ENCODE peak calls at places on chromosomes 5 and 9, in six cellular contexts. One of them, this sample, is unnamed.
A peak's percentile ranks its signal among the peaks of the same experiment; 100 is the strongest.

GRCh38 chr5:181167814-181168488 is 20.6 kb downstream of the OR2V2 start:
- DNase-seq in uterus: no peak
- DNase-seq in stomach: no peak
- DNase-seq in colonic mucosa: peak; percentile 44
- DNase-seq in heart right ventricle: no peak
- DNase-seq in thoracic aorta: no peak
- DNase-seq in this sample: no peak

GRCh38 chr9:101398930-101399640 is 434 bp downstream of the ZNF189 start:
- DNase-seq in thoracic aorta: peak; percentile 5
- DNase-seq in stomach: peak; percentile 31
- DNase-seq in uterus: peak; percentile 28
- DNase-seq in heart right ventricle: peak; percentile 16
- DNase-seq in colonic mucosa: peak; percentile 26
- DNase-seq in this sample: no peak

GRCh38 chr5:44002381-44002901 is 386.8 kb downstream of the FGF10 start:
- DNase-seq in heart right ventricle: no peak
- DNase-seq in thoracic aorta: no peak
- DNase-seq in colonic mucosa: no peak
- DNase-seq in uterus: no peak
- DNase-seq in stomach: peak; percentile 74
- DNase-seq in this sample: no peak

GRCh38 chr5:111680737-111681413 is 76.1 kb downstream of the NREP start:
- DNase-seq in thoracic aorta: peak; percentile 32
- DNase-seq in heart right ventricle: peak; percentile 88
- DNase-seq in stomach: peak; percentile 74
- DNase-seq in colonic mucosa: peak; percentile 78
- DNase-seq in uterus: peak; percentile 78
- DNase-seq in this sample: peak; percentile 89

GRCh38 chr5:142621227-142621626 is 64.7 kb downstream of the FGF1 start:
- DNase-seq in uterus: no peak
- DNase-seq in stomach: no peak
- DNase-seq in thoracic aorta: no peak
- DNase-seq in heart right ventricle: no peak
- DNase-seq in colonic mucosa: no peak
- DNase-seq in this sample: peak; percentile 68

GRCh38 chr5:177294632-177295031 is 8.9 kb downstream of the RAB24 start:
- DNase-seq in colonic mucosa: no peak
- DNase-seq in heart right ventricle: no peak
- DNase-seq in thoracic aorta: no peak
- DNase-seq in uterus: no peak
- DNase-seq in stomach: no peak
- DNase-seq in this sample: no peak

GRCh38 chr5:148910216-148910615 is 83.8 kb downstream of the ADRB2 start:
- DNase-seq in colonic mucosa: no peak
- DNase-seq in stomach: no peak
- DNase-seq in heart right ventricle: no peak
- DNase-seq in thoracic aorta: no peak
- DNase-seq in uterus: no peak
- DNase-seq in this sample: no peak

GRCh38 chr9:107425110-107426025 is 64.2 kb downstream of the KLF4 start:
- DNase-seq in thoracic aorta: peak; percentile 57
- DNase-seq in uterus: peak; percentile 78
- DNase-seq in heart right ventricle: peak; percentile 76
- DNase-seq in stomach: peak; percentile 87
- DNase-seq in colonic mucosa: peak; percentile 75
- DNase-seq in this sample: no peak

GRCh38 chr9:106218854-106219253 is 524.5 kb downstream of the TMEM38B start:
- DNase-seq in thoracic aorta: no peak
- DNase-seq in colonic mucosa: no peak
- DNase-seq in heart right ventricle: no peak
- DNase-seq in stomach: no peak
- DNase-seq in uterus: no peak
- DNase-seq in this sample: no peak

GRCh38 chr9:137672907-137673791 is 54.3 kb downstream of the EHMT1 start:
- DNase-seq in heart right ventricle: peak; percentile 51
- DNase-seq in thoracic aorta: no peak
- DNase-seq in uterus: peak; percentile 52
- DNase-seq in stomach: peak; percentile 53
- DNase-seq in colonic mucosa: peak; percentile 47
- DNase-seq in this sample: peak; percentile 32

GRCh38 chr9:8845376-8845775 is 1045.8 kb upstream of the DMAC1 start:
- DNase-seq in colonic mucosa: no peak
- DNase-seq in heart right ventricle: peak; percentile 47
- DNase-seq in stomach: no peak
- DNase-seq in thoracic aorta: no peak
- DNase-seq in uterus: no peak
- DNase-seq in this sample: no peak

GRCh38 chr9:107683566-107683965 is 194.0 kb upstream of the KLF4 start:
- DNase-seq in heart right ventricle: peak; percentile 30
- DNase-seq in stomach: no peak
- DNase-seq in uterus: no peak
- DNase-seq in thoracic aorta: no peak
- DNase-seq in colonic mucosa: peak; percentile 60
- DNase-seq in this sample: no peak

GRCh38 chr9:120486347-120486746 is 93.6 kb downstream of the CDK5RAP2 start:
- DNase-seq in colonic mucosa: no peak
- DNase-seq in uterus: no peak
- DNase-seq in heart right ventricle: no peak
- DNase-seq in stomach: peak; percentile 54
- DNase-seq in thoracic aorta: no peak
- DNase-seq in this sample: no peak

GRCh38 chr5:143641549-143641955 is 170.4 kb upstream of the HMHB1 start:
- DNase-seq in colonic mucosa: no peak
- DNase-seq in heart right ventricle: no peak
- DNase-seq in stomach: no peak
- DNase-seq in uterus: no peak
- DNase-seq in thoracic aorta: no peak
- DNase-seq in this sample: peak; percentile 53

GRCh38 chr5:159330131-159330530 is at the start of gene IL12B:
- DNase-seq in heart right ventricle: no peak
- DNase-seq in thoracic aorta: no peak
- DNase-seq in uterus: no peak
- DNase-seq in colonic mucosa: no peak
- DNase-seq in stomach: no peak
- DNase-seq in this sample: no peak

GRCh38 chr5:157597277-157597676 is 21.7 kb upstream of the ADAM19 start:
- DNase-seq in stomach: no peak
- DNase-seq in thoracic aorta: no peak
- DNase-seq in heart right ventricle: no peak
- DNase-seq in uterus: no peak
- DNase-seq in colonic mucosa: no peak
- DNase-seq in this sample: no peak

GRCh38 chr9:26131891-26132290 is 453.6 kb upstream of the TUSC1 start:
- DNase-seq in uterus: no peak
- DNase-seq in thoracic aorta: no peak
- DNase-seq in stomach: no peak
- DNase-seq in heart right ventricle: no peak
- DNase-seq in colonic mucosa: no peak
- DNase-seq in this sample: no peak

GRCh38 chr9:132579427-132579798 is 3.0 kb upstream of the BARHL1 start:
- DNase-seq in stomach: no peak
- DNase-seq in uterus: no peak
- DNase-seq in colonic mucosa: no peak
- DNase-seq in heart right ventricle: no peak
- DNase-seq in thoracic aorta: no peak
- DNase-seq in this sample: no peak

GRCh38 chr5:1737790-1738405 is 61.7 kb downstream of the MRPL36 start:
- DNase-seq in heart right ventricle: no peak
- DNase-seq in thoracic aorta: no peak
- DNase-seq in stomach: peak; percentile 25
- DNase-seq in uterus: no peak
- DNase-seq in colonic mucosa: no peak
- DNase-seq in this sample: no peak

GRCh38 chr5:35851282-35851681 is 5.4 kb upstream of the IL7R start:
- DNase-seq in colonic mucosa: no peak
- DNase-seq in heart right ventricle: no peak
- DNase-seq in thoracic aorta: no peak
- DNase-seq in stomach: no peak
- DNase-seq in uterus: no peak
- DNase-seq in this sample: no peak

GRCh38 chr5:55416306-55416705 is 108.5 kb downstream of the MTREX start:
- DNase-seq in colonic mucosa: no peak
- DNase-seq in uterus: no peak
- DNase-seq in heart right ventricle: no peak
- DNase-seq in thoracic aorta: no peak
- DNase-seq in stomach: no peak
- DNase-seq in this sample: no peak

GRCh38 chr9:26437056-26437711 is 455.4 kb downstream of the CAAP1 start:
- DNase-seq in thoracic aorta: no peak
- DNase-seq in colonic mucosa: no peak
- DNase-seq in heart right ventricle: no peak
- DNase-seq in stomach: no peak
- DNase-seq in uterus: no peak
- DNase-seq in this sample: no peak

GRCh38 chr5:10352404-10353240 is 873 bp upstream of the MARCHF6 start:
- DNase-seq in heart right ventricle: no peak
- DNase-seq in uterus: no peak
- DNase-seq in colonic mucosa: peak; percentile 53
- DNase-seq in thoracic aorta: no peak
- DNase-seq in stomach: no peak
- DNase-seq in this sample: no peak

GRCh38 chr9:113957778-113958430 is 81.8 kb downstream of the ZNF618 start:
- DNase-seq in uterus: no peak
- DNase-seq in thoracic aorta: no peak
- DNase-seq in stomach: no peak
- DNase-seq in heart right ventricle: no peak
- DNase-seq in colonic mucosa: peak; percentile 73
- DNase-seq in this sample: peak; percentile 60

GRCh38 chr5:6806668-6807067 is 93.4 kb downstream of the TENT4A start:
- DNase-seq in colonic mucosa: no peak
- DNase-seq in uterus: no peak
- DNase-seq in stomach: no peak
- DNase-seq in heart right ventricle: no peak
- DNase-seq in thoracic aorta: no peak
- DNase-seq in this sample: no peak

GRCh38 chr5:93145767-93146166 is 435.3 kb downstream of the NR2F1-AS1 start:
- DNase-seq in stomach: no peak
- DNase-seq in uterus: no peak
- DNase-seq in thoracic aorta: no peak
- DNase-seq in colonic mucosa: no peak
- DNase-seq in heart right ventricle: no peak
- DNase-seq in this sample: no peak

GRCh38 chr5:95238560-95239325 is 46.2 kb downstream of the MCTP1 start:
- DNase-seq in heart right ventricle: no peak
- DNase-seq in thoracic aorta: no peak
- DNase-seq in colonic mucosa: no peak
- DNase-seq in uterus: no peak
- DNase-seq in stomach: no peak
- DNase-seq in this sample: no peak

GRCh38 chr5:138905541-138905940 is 30.4 kb upstream of the LRRTM2 start:
- DNase-seq in colonic mucosa: no peak
- DNase-seq in thoracic aorta: no peak
- DNase-seq in stomach: no peak
- DNase-seq in heart right ventricle: no peak
- DNase-seq in uterus: no peak
- DNase-seq in this sample: peak; percentile 41

GRCh38 chr5:68683632-68684035 is 410.2 kb upstream of the SLC30A5 start:
- DNase-seq in colonic mucosa: no peak
- DNase-seq in uterus: peak; percentile 58
- DNase-seq in stomach: no peak
- DNase-seq in heart right ventricle: peak; percentile 20
- DNase-seq in thoracic aorta: no peak
- DNase-seq in this sample: peak; percentile 86

GRCh38 chr9:98418578-98419259 is 163.3 kb upstream of the TBC1D2 start:
- DNase-seq in colonic mucosa: no peak
- DNase-seq in thoracic aorta: no peak
- DNase-seq in uterus: no peak
- DNase-seq in heart right ventricle: no peak
- DNase-seq in stomach: no peak
- DNase-seq in this sample: no peak
- H3K4me3 ChIP-seq in colonic mucosa: no peak overlapping the region
- H3K4me3 ChIP-seq in thoracic aorta: no peak overlapping the region
- H3K4me3 ChIP-seq in uterus: no peak overlapping the region
- H3K4me3 ChIP-seq in heart right ventricle: no peak overlapping the region
- H3K4me3 ChIP-seq in stomach: no peak overlapping the region
- H3K4me3 ChIP-seq in this sample: no peak overlapping the region

GRCh38 chr5:114355086-114355830 is 6.6 kb upstream of the KCNN2 start:
- DNase-seq in colonic mucosa: no peak
- DNase-seq in uterus: no peak
- DNase-seq in heart right ventricle: no peak
- DNase-seq in stomach: no peak
- DNase-seq in thoracic aorta: no peak
- DNase-seq in this sample: no peak

GRCh38 chr5:114361724-114362196 is at the start of gene KCNN2:
- DNase-seq in colonic mucosa: peak; percentile 86
- DNase-seq in heart right ventricle: peak; percentile 92
- DNase-seq in thoracic aorta: no peak
- DNase-seq in stomach: peak; percentile 74
- DNase-seq in uterus: peak; percentile 85
- DNase-seq in this sample: peak; percentile 53

GRCh38 chr5:114360816-114361723 is 800 bp upstream of the KCNN2 start:
- DNase-seq in stomach: no peak
- DNase-seq in colonic mucosa: peak; percentile 26
- DNase-seq in heart right ventricle: peak; percentile 27
- DNase-seq in uterus: peak; percentile 20
- DNase-seq in thoracic aorta: no peak
- DNase-seq in this sample: no peak

GRCh38 chr5:114360362-114360761 is 1.5 kb upstream of the KCNN2 start:
- DNase-seq in thoracic aorta: no peak
- DNase-seq in uterus: no peak
- DNase-seq in colonic mucosa: no peak
- DNase-seq in stomach: no peak
- DNase-seq in heart right ventricle: no peak
- DNase-seq in this sample: no peak

DNA sequence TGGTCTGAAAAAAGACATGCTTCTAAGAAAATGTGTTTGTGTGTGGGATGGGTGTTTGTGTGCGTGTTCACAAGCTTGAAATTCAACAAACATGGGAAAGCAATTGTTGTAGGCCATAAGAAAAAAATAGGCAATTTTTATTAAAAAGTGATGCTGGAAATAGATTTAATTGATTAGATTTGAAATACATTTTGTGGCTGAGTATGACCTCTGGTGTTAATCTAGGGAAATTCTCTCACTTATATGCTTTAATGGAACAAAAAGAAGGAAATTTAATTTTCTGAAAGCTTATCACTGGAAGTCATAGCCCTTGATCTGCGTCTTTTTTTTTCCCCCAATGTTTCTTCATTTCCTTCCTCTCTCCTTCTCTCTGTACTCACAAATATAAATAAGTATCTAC is 3.5 kb upstream of the KCNN2 start:
- DNase-seq in uterus: no peak
- DNase-seq in heart right ventricle: no peak
- DNase-seq in thoracic aorta: no peak
- DNase-seq in stomach: no peak
- DNase-seq in colonic mucosa: no peak
- DNase-seq in this sample: no peak
- TF ChIP-seq CTCF in uterus: no peak
- TF ChIP-seq CTCF in heart right ventricle: no peak
- TF ChIP-seq CTCF in thoracic aorta: no peak
- TF ChIP-seq CTCF in stomach: no peak
- TF ChIP-seq CTCF in colonic mucosa: no peak
- TF ChIP-seq CTCF in this sample: peak; percentile 32

GRCh38 chr5:88678780-88679491 is 204.0 kb downstream of the MEF2C start:
- DNase-seq in uterus: no peak
- DNase-seq in thoracic aorta: no peak
- DNase-seq in heart right ventricle: no peak
- DNase-seq in colonic mucosa: no peak
- DNase-seq in stomach: no peak
- DNase-seq in this sample: no peak
- H3K27me3 ChIP-seq in uterus: peaks cover 85% of the 10 kb centered on the region
- H3K27me3 ChIP-seq in thoracic aorta: peaks cover 36% of the 10 kb centered on the region
- H3K27me3 ChIP-seq in heart right ventricle: peaks cover 99% of the 10 kb centered on the region
- H3K27me3 ChIP-seq in colonic mucosa: peaks cover 87% of the 10 kb centered on the region
- H3K27me3 ChIP-seq in stomach: peaks cover 31% of the 10 kb centered on the region
- H3K27me3 ChIP-seq in this sample: peaks cover 93% of the 10 kb centered on the region

GRCh38 chr9:89448821-89449220 is 49.1 kb downstream of the SEMA4D start:
- DNase-seq in uterus: no peak
- DNase-seq in heart right ventricle: no peak
- DNase-seq in colonic mucosa: no peak
- DNase-seq in thoracic aorta: no peak
- DNase-seq in stomach: no peak
- DNase-seq in this sample: no peak
- H3K4me3 ChIP-seq in uterus: no peak overlapping the region
- H3K4me3 ChIP-seq in heart right ventricle: no peak overlapping the region
- H3K4me3 ChIP-seq in colonic mucosa: no peak overlapping the region
- H3K4me3 ChIP-seq in thoracic aorta: no peak overlapping the region
- H3K4me3 ChIP-seq in stomach: no peak overlapping the region
- H3K4me3 ChIP-seq in this sample: no peak overlapping the region

This sample was measured in AG04450.